ENCODE peak calls at places on chromosomes 7 and 10, in seven cellular contexts. J is breast epithelium, N is PC-9, Q is AG10803, I is GM06990, E is WTC11, V is Peyer's patch. W is an unnamed sample.

GRCh38 chr7:36262706-36263484 is 109.8 kb downstream of the EEPD1 start:
- DNase-seq in E (no peak), Q (no peak), J (no peak), I (no peak), V (no peak), N (no peak), W (no peak)

GRCh38 chr7:151817981-151818673 is 58.8 kb downstream of the PRKAG2 start:
- DNase-seq in Q (no peak), E (no peak), V (no peak), J (no peak), N (no peak), I (no peak), W (no peak)

GRCh38 chr10:32971536-32972091 is 13.6 kb upstream of the ITGB1 start:
- DNase-seq in Q (no peak), N (no peak), I (no peak), J (no peak), E (no peak), V (no peak), W (no peak)

GRCh38 chr10:132532784-132533560 is 4.6 kb upstream of the INPP5A start:
- DNase-seq in N (peak), Q (peak), J (peak), V (no peak), I (no peak), E (no peak), W (no peak)

GRCh38 chr7:1283337-1283736 is 50.7 kb downstream of the UNCX start:
- DNase-seq in V (no peak), J (no peak), Q (no peak), I (no peak), E (no peak), N (no peak), W (no peak)

GRCh38 chr7:136179154-136179553 is 202.0 kb upstream of the MTPN start:
- DNase-seq in J (no peak), V (no peak), I (no peak), Q (no peak), E (no peak), N (no peak), W (no peak)

GRCh38 chr7:70710011-70710480 is 421.9 kb upstream of the GALNT17 start:
- DNase-seq in Q (peak), J (no peak), N (no peak), E (no peak), V (no peak), I (no peak), W (no peak)

GRCh38 chr10:47222461-47222860 is 77.5 kb upstream of the GDF10 start:
- DNase-seq in V (no peak), I (no peak), E (no peak), Q (no peak), J (no peak), N (no peak), W (no peak)

GRCh38 chr10:5567477-5567876 is 42.7 kb downstream of the CALML3 start:
- DNase-seq in Q (no peak), J (no peak), E (no peak), I (no peak), V (no peak), N (no peak), W (no peak)

GRCh38 chr7:64990936-64991335 is at the start of gene ZNF117:
- DNase-seq in V (no peak), Q (no peak), J (no peak), E (no peak), I (no peak), N (no peak), W (no peak)

GRCh38 chr7:42883950-42884349 is 27.9 kb downstream of the C7orf25 start:
- DNase-seq in J (no peak), N (no peak), V (peak), I (peak), E (no peak), Q (no peak), W (no peak)

GRCh38 chr10:112082134-112082533 is 101.4 kb downstream of the GPAM start:
- DNase-seq in E (no peak), Q (no peak), J (no peak), V (no peak), N (no peak), I (no peak), W (no peak)

GRCh38 chr7:128885370-128886187 is 22.9 kb downstream of the ATP6V1F start:
- DNase-seq in E (no peak), I (no peak), J (no peak), Q (no peak), V (no peak), N (no peak), W (no peak)

GRCh38 chr7:135822396-135822795 is 73.8 kb upstream of the FAM180A start:
- DNase-seq in E (no peak), Q (no peak), V (no peak), I (no peak), J (no peak), N (no peak), W (no peak)

GRCh38 chr7:152344253-152344652 is 91.5 kb downstream of the KMT2C start:
- DNase-seq in I (no peak), E (no peak), Q (no peak), J (no peak), N (no peak), V (no peak), W (no peak)

GRCh38 chr7:17939111-17939669 is 1.1 kb downstream of the SNX13 start:
- DNase-seq in V (no peak), I (no peak), J (no peak), Q (peak), N (peak), E (no peak), W (no peak)

GRCh38 chr10:67808706-67809105 is 29.3 kb downstream of the DNAJC12 start:
- DNase-seq in Q (no peak), J (no peak), N (no peak), I (no peak), V (no peak), E (no peak), W (no peak)

GRCh38 chr10:91604462-91604935 is 28.4 kb downstream of the PPP1R3C start:
- DNase-seq in I (no peak), J (no peak), N (no peak), V (no peak), E (no peak), Q (no peak), W (no peak)

GRCh38 chr7:129187681-129188371 is 607 bp upstream of the SMO start:
- DNase-seq in E (no peak), V (no peak), I (no peak), Q (no peak), N (no peak), J (no peak), W (no peak)

GRCh38 chr10:17244712-17245365 is 16.8 kb downstream of the VIM start:
- DNase-seq in J (no peak), E (no peak), N (no peak), V (no peak), I (no peak), Q (peak), W (no peak)

GRCh38 chr7:753190-753589 is 26.1 kb upstream of the PRKAR1B start:
- DNase-seq in I (no peak), N (no peak), V (no peak), Q (no peak), J (peak), E (no peak), W (no peak)

GRCh38 chr7:12490105-12490688 is 80.3 kb upstream of the SCIN start:
- DNase-seq in E (no peak), J (no peak), N (no peak), Q (peak), V (no peak), I (no peak), W (no peak)

GRCh38 chr7:150451833-150452431 is 1.5 kb downstream of the GIMAP8 start:
- DNase-seq in I (no peak), N (no peak), E (no peak), Q (peak), V (no peak), J (no peak), W (no peak)

GRCh38 chr10:3248526-3249255 is 76.1 kb upstream of the PITRM1 start:
- DNase-seq in J (no peak), N (peak), I (no peak), E (no peak), V (no peak), Q (peak), W (no peak)

GRCh38 chr10:92662852-92663251 is 26.9 kb upstream of the HHEX start:
- DNase-seq in N (no peak), I (no peak), E (no peak), J (no peak), Q (no peak), V (no peak), W (no peak)

GRCh38 chr10:60293797-60294196 is 95.9 kb downstream of the ANK3 start:
- DNase-seq in I (no peak), J (no peak), N (no peak), V (no peak), Q (no peak), E (no peak), W (no peak)

GRCh38 chr10:24716295-24716694 is 7.4 kb downstream of the ARHGAP21 start:
- DNase-seq in E (no peak), Q (no peak), J (no peak), N (no peak), I (no peak), V (no peak), W (no peak)

GRCh38 chr10:70849582-70850016 is 33.9 kb downstream of the SGPL1 start:
- DNase-seq in J (no peak), Q (peak), I (no peak), E (no peak), N (peak), V (no peak), W (no peak)

GRCh38 chr10:114874827-114875541 is 53.4 kb downstream of the FHIP2A start:
- DNase-seq in V (no peak), J (no peak), E (peak), Q (peak), I (peak), N (no peak), W (peak)

GRCh38 chr7:130814753-130815152 is 80.7 kb upstream of the KLF14 start:
- DNase-seq in N (no peak), V (no peak), E (no peak), Q (peak), I (no peak), J (no peak), W (no peak)

GRCh38 chr10:14751576-14752330 is 22.9 kb downstream of the FAM107B start:
- DNase-seq in I (no peak), J (no peak), Q (peak), V (peak), E (no peak), N (no peak), W (no peak)

GRCh38 chr7:103714377-103714927 is 268.4 kb upstream of the SLC26A5 start:
- DNase-seq in J (no peak), I (no peak), V (no peak), E (no peak), Q (no peak), N (no peak), W (no peak)

GRCh38 chr10:71772832-71773220 is 494 bp downstream of the VSIR start:
- DNase-seq in V (no peak), I (no peak), J (no peak), Q (no peak), N (peak), E (no peak), W (no peak)

GRCh38 chr10:66637273-66638036 is 288.4 kb upstream of the LRRTM3 start:
- DNase-seq in N (peak), V (no peak), Q (peak), J (no peak), E (no peak), I (no peak), W (no peak)
- TF ChIP-seq CTCF in N (no peak), V (peak), Q (no peak), J (no peak), E (no peak), I (no peak), W (no peak)

DNA sequence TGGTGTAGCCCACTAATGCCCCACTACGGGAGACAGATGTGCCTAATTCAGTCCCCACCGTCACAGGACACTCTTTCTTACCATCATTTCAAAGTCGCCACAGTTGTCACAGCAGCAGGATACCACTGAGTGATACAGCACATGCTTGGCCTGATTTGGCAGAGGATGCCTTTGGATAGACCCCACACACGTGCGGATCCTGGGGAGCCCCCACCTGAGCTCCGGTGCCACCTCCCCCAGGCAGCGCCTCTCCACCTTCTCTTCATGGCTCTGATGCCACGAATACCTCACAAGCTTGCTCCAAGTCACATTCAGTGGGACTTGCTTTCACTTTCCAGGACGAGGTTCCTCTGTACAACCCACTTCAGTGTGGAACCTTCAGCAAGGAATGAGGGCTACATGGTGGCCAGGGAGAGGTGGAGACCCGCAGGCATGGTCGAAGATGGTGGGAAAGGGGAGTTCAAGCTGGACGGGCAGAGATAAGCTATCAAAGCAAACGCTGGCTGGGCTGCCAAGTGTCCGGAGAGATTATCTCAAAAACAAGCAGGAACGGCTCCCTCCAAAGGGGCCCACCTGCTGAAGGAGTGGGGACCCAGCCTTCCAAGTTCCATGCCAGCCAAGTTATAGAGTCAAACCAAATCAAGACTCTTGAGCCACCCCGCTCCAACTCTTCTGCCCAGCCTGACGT is 107.4 kb downstream of the ZRANB1 start:
- DNase-seq in E (no peak), Q (no peak), I (no peak), J (no peak), V (no peak), N (no peak), W (no peak)
- TF ChIP-seq CTCF in E (no peak), Q (no peak), I (no peak), J (no peak), V (no peak), N (no peak), W (no peak)

GRCh38 chr7:108848486-108848885 is 278.8 kb downstream of the DNAJB9 start:
- DNase-seq in N (no peak), V (no peak), J (no peak), I (no peak), Q (no peak), E (peak), W (no peak)
- TF ChIP-seq CTCF in N (no peak), V (no peak), J (no peak), I (no peak), Q (no peak), E (no peak), W (no peak)

GRCh38 chr7:101362334-101363195 is at the start of gene COL26A1:
- DNase-seq in V (no peak), I (no peak), N (peak), E (peak), J (no peak), Q (no peak), W (peak)

GRCh38 chr7:101363734-101364374 is 1.2 kb downstream of the COL26A1 start:
- DNase-seq in E (peak), N (peak), V (peak), J (no peak), I (peak), Q (peak), W (peak)

GRCh38 chr7:101367676-101368075 is 5.0 kb downstream of the COL26A1 start:
- DNase-seq in J (no peak), N (no peak), I (no peak), Q (no peak), V (no peak), E (no peak), W (no peak)

GRCh38 chr7:101365956-101366355 is 3.3 kb downstream of the COL26A1 start:
- DNase-seq in Q (no peak), V (no peak), J (no peak), I (no peak), E (no peak), N (no peak), W (no peak)

DNA sequence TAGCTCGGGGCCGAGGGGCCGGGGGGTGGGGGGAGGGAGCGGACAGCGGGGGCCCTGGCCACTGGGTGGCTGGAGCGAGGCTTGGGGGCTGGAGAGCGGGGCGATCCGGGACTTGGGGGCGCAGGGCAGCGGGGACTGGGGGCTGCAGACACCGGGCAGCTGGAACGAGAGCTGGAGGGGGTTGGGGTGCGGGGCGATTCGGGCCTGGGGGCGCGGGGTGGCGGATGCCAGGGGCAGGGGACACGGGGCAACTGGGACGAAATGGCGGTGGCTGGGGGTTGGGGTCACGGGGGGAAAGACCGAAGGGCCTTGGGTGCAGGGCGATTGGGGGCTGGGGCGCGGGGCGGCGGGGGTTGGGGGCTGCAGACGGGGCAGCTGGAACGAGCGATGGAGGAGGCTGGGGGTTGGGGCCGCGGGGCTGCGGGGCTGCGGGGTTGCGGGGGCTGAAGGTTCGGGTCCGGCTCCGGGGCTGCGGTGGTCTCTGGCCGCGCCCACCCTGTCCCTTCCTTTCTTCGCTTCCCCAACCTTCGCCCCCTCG is 590 bp downstream of the COL26A1 start:
- DNase-seq in Q (no peak), V (no peak), N (no peak), J (no peak), E (no peak), I (no peak), W (no peak)
- TF ChIP-seq CTCF in Q (no peak), V (no peak), N (no peak), J (no peak), E (no peak), I (no peak), W (no peak)

W was measured in endothelial cell.